ENCODE peak calls at places on chromosomes 16 and 17, in four cellular contexts. One of them, this sample, is unnamed.

GRCh38 chr17:6752068-6752909 is 3.6 kb upstream of the XAF1 start:
- DNase-seq in stimulated activated CD8-positive, alpha-beta memory T cell treated with anti-CD3 and anti-CD28 coated beads, Interleukin-15, amount 100 ng/mL, for 1 hour: no peak
- DNase-seq in tibial artery: peak
- DNase-seq in occipital lobe: no peak
- DNase-seq in this sample: peak

GRCh38 chr16:81618661-81619060 is 160.4 kb upstream of the PLCG2 start:
- DNase-seq in stimulated activated CD8-positive, alpha-beta memory T cell treated with anti-CD3 and anti-CD28 coated beads, Interleukin-15, amount 100 ng/mL, for 1 hour: no peak
- DNase-seq in tibial artery: no peak
- DNase-seq in occipital lobe: no peak
- DNase-seq in this sample: no peak

GRCh38 chr17:20143740-20144139 is 134.6 kb downstream of the SPECC1 start:
- DNase-seq in stimulated activated CD8-positive, alpha-beta memory T cell treated with anti-CD3 and anti-CD28 coated beads, Interleukin-15, amount 100 ng/mL, for 1 hour: no peak
- DNase-seq in tibial artery: no peak
- DNase-seq in occipital lobe: no peak
- DNase-seq in this sample: no peak

GRCh38 chr16:75614247-75614897 is 8.7 kb downstream of the ADAT1 start:
- DNase-seq in stimulated activated CD8-positive, alpha-beta memory T cell treated with anti-CD3 and anti-CD28 coated beads, Interleukin-15, amount 100 ng/mL, for 1 hour: no peak
- DNase-seq in tibial artery: no peak
- DNase-seq in occipital lobe: no peak
- DNase-seq in this sample: no peak

GRCh38 chr17:7034955-7035590 is 742 bp upstream of the SLC16A13 start:
- DNase-seq in stimulated activated CD8-positive, alpha-beta memory T cell treated with anti-CD3 and anti-CD28 coated beads, Interleukin-15, amount 100 ng/mL, for 1 hour: no peak
- DNase-seq in tibial artery: no peak
- DNase-seq in occipital lobe: no peak
- DNase-seq in this sample: no peak

GRCh38 chr16:70437582-70438324 is 1.1 kb downstream of the ST3GAL2 start:
- DNase-seq in stimulated activated CD8-positive, alpha-beta memory T cell treated with anti-CD3 and anti-CD28 coated beads, Interleukin-15, amount 100 ng/mL, for 1 hour: no peak
- DNase-seq in tibial artery: no peak
- DNase-seq in occipital lobe: peak
- DNase-seq in this sample: peak

GRCh38 chr17:66717680-66718079 is 117.2 kb upstream of the CACNG5 start:
- DNase-seq in stimulated activated CD8-positive, alpha-beta memory T cell treated with anti-CD3 and anti-CD28 coated beads, Interleukin-15, amount 100 ng/mL, for 1 hour: no peak
- DNase-seq in tibial artery: no peak
- DNase-seq in occipital lobe: peak
- DNase-seq in this sample: no peak

GRCh38 chr16:66703359-66704215 is 7.0 kb upstream of the CMTM4 start:
- DNase-seq in stimulated activated CD8-positive, alpha-beta memory T cell treated with anti-CD3 and anti-CD28 coated beads, Interleukin-15, amount 100 ng/mL, for 1 hour: no peak
- DNase-seq in tibial artery: no peak
- DNase-seq in occipital lobe: no peak
- DNase-seq in this sample: no peak

GRCh38 chr17:74645010-74645409 is 21.5 kb upstream of the CD300E start:
- DNase-seq in stimulated activated CD8-positive, alpha-beta memory T cell treated with anti-CD3 and anti-CD28 coated beads, Interleukin-15, amount 100 ng/mL, for 1 hour: no peak
- DNase-seq in tibial artery: no peak
- DNase-seq in occipital lobe: no peak
- DNase-seq in this sample: no peak

GRCh38 chr16:3235856-3236669 is 1.1 kb upstream of the ZNF200 start:
- DNase-seq in stimulated activated CD8-positive, alpha-beta memory T cell treated with anti-CD3 and anti-CD28 coated beads, Interleukin-15, amount 100 ng/mL, for 1 hour: no peak
- DNase-seq in tibial artery: peak
- DNase-seq in occipital lobe: no peak
- DNase-seq in this sample: peak